ENCODE peak calls at places on chromosome 22, in four cellular contexts. W is SK-N-SH, C is H1, Q is K562. V is an unnamed sample.

GRCh38 chr22:18978506-18978905 is 42.4 kb upstream of the PRODH start:
- DNase-seq in W (no peak), C (no peak), Q (no peak), V (no peak)

GRCh38 chr22:38412435-38413084 is 42.4 kb downstream of the KCNJ4 start:
- DNase-seq in W (peak), C (peak), Q (peak), V (no peak)

GRCh38 chr22:38314140-38314991 is 2.9 kb downstream of the CSNK1E start:
- DNase-seq in W (no peak), C (no peak), Q (no peak), V (no peak)

GRCh38 chr22:19178065-19178658 is 374 bp downstream of the SLC25A1 start:
- DNase-seq in W (peak), C (peak), Q (peak), V (no peak)

GRCh38 chr22:39212721-39213376 is 31.9 kb downstream of the PDGFB start:
- DNase-seq in W (no peak), C (peak), Q (peak), V (no peak)

GRCh38 chr22:16387088-16387487 is 205.5 kb downstream of the CCT8L2 start:
- DNase-seq in W (no peak), C (no peak), Q (peak), V (no peak)

GRCh38 chr22:47146391-47146790 is 383.9 kb downstream of the TBC1D22A start:
- DNase-seq in W (peak), C (no peak), Q (no peak), V (no peak)

GRCh38 chr22:37860796-37861421 is 11.7 kb downstream of the EIF3L start:
- DNase-seq in W (no peak), C (no peak), Q (no peak), V (no peak)

GRCh38 chr22:25780673-25781072 is 38.7 kb downstream of the MYO18B start:
- DNase-seq in W (peak), C (no peak), Q (no peak), V (no peak)

GRCh38 chr22:41445171-41446056 is 1.2 kb downstream of the TOB2 start:
- DNase-seq in W (no peak), C (peak), Q (peak), V (no peak)

GRCh38 chr22:20992056-20992442 is 9.9 kb downstream of the THAP7 start:
- DNase-seq in W (no peak), C (no peak), Q (no peak), V (no peak)

GRCh38 chr22:20440637-20441591 is 3.3 kb upstream of the SCARF2 start:
- DNase-seq in W (no peak), C (no peak), Q (no peak), V (no peak)

GRCh38 chr22:27583930-27584329 is 217.6 kb downstream of the MN1 start:
- DNase-seq in W (no peak), C (no peak), Q (no peak), V (no peak)

GRCh38 chr22:41092847-41093371 is 517 bp downstream of the EP300 start:
- DNase-seq in W (peak), C (peak), Q (no peak), V (no peak)

GRCh38 chr22:41367039-41367679 is 14.6 kb upstream of the TEF start:
- DNase-seq in W (peak), C (peak), Q (peak), V (no peak)

GRCh38 chr22:50192825-50193204 is 7.1 kb downstream of the TRABD start:
- DNase-seq in W (no peak), C (no peak), Q (no peak), V (no peak)

GRCh38 chr22:22785316-22786065 is 102.1 kb upstream of the IGLL5 start:
- DNase-seq in W (no peak), C (peak), Q (no peak), V (no peak)

GRCh38 chr22:17831527-17832251 is 57.4 kb upstream of the BID start:
- DNase-seq in W (no peak), C (no peak), Q (no peak), V (no peak)

GRCh38 chr22:33018232-33018864 is 39.8 kb downstream of the SYN3 start:
- DNase-seq in W (peak), C (peak), Q (peak), V (peak)

GRCh38 chr22:36463783-36464184 is 17.7 kb downstream of the TXN2 start:
- DNase-seq in W (no peak), C (no peak), Q (no peak), V (no peak)

GRCh38 chr22:47423266-47423665 is 660.8 kb downstream of the TBC1D22A start:
- DNase-seq in W (no peak), C (no peak), Q (no peak), V (no peak)

GRCh38 chr22:27377901-27378300 is 423.7 kb downstream of the MN1 start:
- DNase-seq in W (no peak), C (no peak), Q (no peak), V (no peak)

GRCh38 chr22:19117111-19117512 is 5.1 kb downstream of the DGCR2 start:
- DNase-seq in W (no peak), C (no peak), Q (no peak), V (no peak)

GRCh38 chr22:39472570-39473556 is 16.1 kb downstream of the MGAT3 start:
- DNase-seq in W (no peak), C (no peak), Q (peak), V (no peak)

GRCh38 chr22:29215012-29215860 is 9.5 kb downstream of the EMID1 start:
- DNase-seq in W (peak), C (no peak), Q (no peak), V (no peak)

GRCh38 chr22:45503071-45503815 is 560 bp downstream of the FBLN1 start:
- DNase-seq in W (peak), C (peak), Q (no peak), V (no peak)
- TF ChIP-seq NRF1 in W (no peak), C (no peak), Q (no peak), V (no peak)

GRCh38 chr22:35313311-35314121 is 13.8 kb downstream of the TOM1 start:
- DNase-seq in W (no peak), C (no peak), Q (no peak), V (no peak)

GRCh38 chr22:35310556-35311550 is 11.2 kb downstream of the TOM1 start:
- DNase-seq in W (no peak), C (no peak), Q (no peak), V (no peak)

GRCh38 chr22:35314161-35314942 is 14.7 kb downstream of the TOM1 start:
- DNase-seq in W (no peak), C (no peak), Q (no peak), V (no peak)

GRCh38 chr22:35311551-35311999 is 11.9 kb downstream of the TOM1 start:
- DNase-seq in W (no peak), C (no peak), Q (no peak), V (no peak)

GRCh38 chr22:35312198-35313059 is 12.7 kb downstream of the TOM1 start:
- DNase-seq in W (no peak), C (no peak), Q (no peak), V (no peak)
- TF ChIP-seq NRF1 in W (no peak), C (no peak), Q (no peak), V (no peak)

GRCh38 chr22:30878516-30879365 is 89.8 kb downstream of the MORC2 start:
- DNase-seq in W (peak), C (no peak), Q (peak), V (no peak)
- TF ChIP-seq NRF1 in W (no peak), C (no peak), Q (no peak), V (no peak)

GRCh38 chr22:48757581-48757980 is 1070.1 kb downstream of the BRD1 start:
- DNase-seq in W (no peak), C (peak), Q (no peak), V (no peak)
- TF ChIP-seq NRF1 in W (no peak), C (no peak), Q (no peak), V (no peak)

GRCh38 chr22:24051568-24051967 is 40.5 kb downstream of the CABIN1 start:
- DNase-seq in W (no peak), C (no peak), Q (no peak), V (no peak)
- TF ChIP-seq NRF1 in W (no peak), C (no peak), Q (no peak), V (no peak)

GRCh38 chr22:24096401-24097115 is 84.7 kb upstream of the SUSD2 start:
- DNase-seq in W (no peak), C (no peak), Q (no peak), V (no peak)
- TF ChIP-seq NRF1 in W (no peak), C (no peak), Q (no peak), V (no peak)

GRCh38 chr22:31678748-31679147 is 16.7 kb upstream of the PISD start:
- DNase-seq in W (no peak), C (no peak), Q (no peak), V (no peak)

GRCh38 chr22:31682751-31683150 is 20.7 kb upstream of the PISD start:
- DNase-seq in W (no peak), C (no peak), Q (no peak), V (no peak)

GRCh38 chr22:31683181-31684105 is 21.4 kb upstream of the PISD start:
- DNase-seq in W (no peak), C (no peak), Q (no peak), V (no peak)

GRCh38 chr22:31680764-31681624 is 19.0 kb upstream of the PISD start:
- DNase-seq in W (no peak), C (no peak), Q (no peak), V (no peak)

GRCh38 chr22:31681625-31682345 is 19.8 kb upstream of the PISD start:
- DNase-seq in W (no peak), C (no peak), Q (no peak), V (no peak)
- TF ChIP-seq NRF1 in W (no peak), C (no peak), Q (no peak), V (no peak)